ENCODE peak calls at places on chromosomes 16 and 17, in seven cellular contexts. Z is ovary, P is H9, K is vagina, F is pancreas, R is sigmoid colon, X is uterus. D is an unnamed sample.

GRCh38 chr16:23996258-23996955 is 160.6 kb downstream of the PRKCB start:
- DNase-seq in X (no peak), Z (no peak), F (peak; percentile 60), P (no peak), K (no peak), R (no peak), D (no peak)

GRCh38 chr17:74453665-74454196 is 12.7 kb upstream of the CD300A start:
- DNase-seq in P (peak; percentile 97), F (no peak), R (no peak), X (no peak), Z (no peak), K (no peak), D (no peak)

GRCh38 chr16:3934491-3935185 is 54.1 kb upstream of the CREBBP start:
- DNase-seq in P (no peak), K (no peak), R (peak; percentile 44), F (no peak), Z (no peak), X (no peak), D (no peak)

GRCh38 chr16:70686376-70687171 is 721 bp upstream of the MTSS2 start:
- DNase-seq in P (no peak), R (no peak), F (no peak), K (no peak), Z (peak; percentile 61), X (no peak), D (no peak)

GRCh38 chr17:4599505-4600281 is 15.4 kb downstream of the SMTNL2 start:
- DNase-seq in Z (peak; percentile 86), X (peak; percentile 87), K (no peak), P (peak; percentile 94), R (peak; percentile 75), F (no peak), D (peak; percentile 87)

GRCh38 chr16:74737521-74737920 is 36.9 kb upstream of the MLKL start:
- DNase-seq in X (no peak), K (no peak), R (no peak), F (no peak), P (no peak), Z (no peak), D (peak; percentile 35)

GRCh38 chr17:9406046-9406631 is 169.5 kb downstream of the STX8 start:
- DNase-seq in X (no peak), K (no peak), Z (no peak), F (no peak), R (no peak), P (no peak), D (no peak)

GRCh38 chr16:85142771-85143211 is 30.5 kb upstream of the CIBAR2 start:
- DNase-seq in F (no peak), R (no peak), Z (peak; percentile 32), K (no peak), X (no peak), P (no peak), D (no peak)

GRCh38 chr16:49701867-49702494 is 153.9 kb downstream of the ZNF423 start:
- DNase-seq in R (peak; percentile 88), K (no peak), Z (peak; percentile 81), P (peak; percentile 75), X (peak; percentile 84), F (no peak), D (peak; percentile 88)

GRCh38 chr16:66070140-66070887 is 296.2 kb upstream of the CDH5 start:
- DNase-seq in K (no peak), P (no peak), F (peak; percentile 26), X (peak; percentile 71), Z (peak; percentile 91), R (peak; percentile 92), D (peak; percentile 32)

GRCh38 chr17:602436-602835 is 112.2 kb downstream of the VPS53 start:
- DNase-seq in R (no peak), K (no peak), X (no peak), F (no peak), P (no peak), Z (no peak), D (no peak)

GRCh38 chr16:66382966-66383299 is 16.4 kb downstream of the CDH5 start:
- DNase-seq in Z (no peak), F (no peak), R (no peak), X (no peak), P (no peak), K (no peak), D (no peak)

GRCh38 chr16:29913514-29913913 is 12.5 kb downstream of the KCTD13 start:
- DNase-seq in F (no peak), K (no peak), P (no peak), R (no peak), X (no peak), Z (no peak), D (no peak)

GRCh38 chr16:29912087-29912486 is 11.8 kb downstream of the ASPHD1 start:
- DNase-seq in F (no peak), Z (no peak), R (no peak), K (no peak), P (no peak), X (no peak), D (peak; percentile 50)

GRCh38 chr16:29911676-29912010 is 11.4 kb downstream of the ASPHD1 start:
- DNase-seq in K (no peak), Z (no peak), X (no peak), P (peak; percentile 44), F (no peak), R (no peak), D (no peak)

GRCh38 chr16:29916979-29917378 is 9.0 kb downstream of the KCTD13 start:
- DNase-seq in X (no peak), R (no peak), F (no peak), K (no peak), P (no peak), Z (no peak), D (no peak)

GRCh38 chr16:29915590-29916247 is 10.3 kb downstream of the KCTD13 start:
- DNase-seq in Z (no peak), X (no peak), R (no peak), K (no peak), P (no peak), F (no peak), D (no peak)
- H3K27me3 ChIP-seq in Z (no peaks in the 10 kb centered on the region), X (no peaks in the 10 kb centered on the region), R (no peaks in the 10 kb centered on the region), K (no peaks in the 10 kb centered on the region), P (no peaks in the 10 kb centered on the region), F (no peaks in the 10 kb centered on the region), D (no peaks in the 10 kb centered on the region)

GRCh38 chr16:22222998-22223397 is 16.9 kb downstream of the EEF2K start:
- DNase-seq in Z (no peak), K (no peak), F (no peak), R (no peak), P (no peak), X (no peak), D (no peak)
- TF ChIP-seq CTCF in Z (no peak), K (no peak), F (no peak), R (no peak), P (peak; percentile 23), X (no peak), D (no peak)

GRCh38 chr17:37744961-37745800 is at the start of gene HNF1B:
- DNase-seq in K (no peak), P (peak; percentile 83), Z (no peak), R (no peak), X (no peak), F (peak; percentile 70), D (no peak)
- H3K27me3 ChIP-seq in K (peaks cover 15% of the 10 kb centered on the region), P (peaks cover 70% of the 10 kb centered on the region), Z (peaks cover 3% of the 10 kb centered on the region), R (peaks cover 87% of the 10 kb centered on the region), X (peaks cover 8% of the 10 kb centered on the region), F (no peaks in the 10 kb centered on the region), D (no peaks in the 10 kb centered on the region)

GRCh38 chr17:50035421-50035879 is 20.5 kb upstream of the ITGA3 start:
- DNase-seq in R (no peak), F (no peak), X (no peak), K (peak; percentile 91), P (no peak), Z (no peak), D (no peak)
- TF ChIP-seq CTCF in R (no peak), F (no peak), X (no peak), K (no peak), P (no peak), Z (no peak), D (no peak)

D was measured in psoas muscle.